ENCODE peak calls at places on chromosome 5, in seven cellular contexts. Z is cardiac fibroblast, Y is fibroblast of lung, K is psoas muscle, S is tibial artery, G is brain microvascular endothelial cell, B is HepG2. R is an unnamed sample.

GRCh38 chr5:78295035-78295961 is 800 bp upstream of the AP3B1 start:
- DNase-seq in K (peak; percentile 60), B (peak; percentile 39), Z (peak; percentile 37), Y (peak; percentile 25), S (peak; percentile 67), G (no peak), R (no peak)

GRCh38 chr5:145324101-145324500 is 511.0 kb downstream of the PRELID2 start:
- DNase-seq in S (no peak), K (no peak), Y (peak; percentile 34), B (no peak), G (no peak), Z (no peak), R (no peak)

GRCh38 chr5:130052752-130053151 is 148.5 kb downstream of the CHSY3 start:
- DNase-seq in S (no peak), Z (no peak), K (no peak), G (no peak), Y (no peak), B (no peak), R (no peak)

GRCh38 chr5:43627028-43627427 is 24.0 kb downstream of the NNT start:
- DNase-seq in Z (peak; percentile 84), B (peak; percentile 70), S (no peak), K (peak; percentile 60), G (peak; percentile 62), Y (peak; percentile 40), R (no peak)

GRCh38 chr5:83031391-83031790 is 45.8 kb downstream of the TMEM167A start:
- DNase-seq in K (no peak), B (no peak), Z (no peak), G (no peak), S (no peak), Y (peak; percentile 45), R (no peak)

GRCh38 chr5:37165761-37166160 is 83.4 kb downstream of the CPLANE1 start:
- DNase-seq in Y (no peak), S (no peak), Z (no peak), K (no peak), G (no peak), B (no peak), R (no peak)

GRCh38 chr5:55982957-55983381 is 11.8 kb downstream of the IL6ST start:
- DNase-seq in S (no peak), G (no peak), K (no peak), Y (no peak), Z (no peak), B (no peak), R (no peak)

GRCh38 chr5:77645158-77645994 is 6.9 kb upstream of the OTP start:
- DNase-seq in G (no peak), B (peak; percentile 13), Y (no peak), Z (no peak), K (no peak), S (no peak), R (no peak)

GRCh38 chr5:108266235-108266634 is 115.7 kb downstream of the FBXL17 start:
- DNase-seq in K (no peak), G (no peak), B (no peak), S (no peak), Z (peak; percentile 38), Y (peak; percentile 30), R (no peak)

GRCh38 chr5:39717186-39717897 is 292.6 kb upstream of the DAB2 start:
- DNase-seq in Y (peak; percentile 15), G (no peak), S (no peak), Z (peak; percentile 67), B (no peak), K (no peak), R (peak; percentile 40)

GRCh38 chr5:10303699-10304170 is 4.0 kb downstream of the CMBL start:
- DNase-seq in K (no peak), S (no peak), G (no peak), Z (no peak), Y (no peak), B (peak; percentile 13), R (no peak)

GRCh38 chr5:160959804-160960203 is 107.8 kb upstream of the ATP10B start:
- DNase-seq in B (no peak), S (no peak), K (no peak), Y (peak; percentile 23), Z (peak; percentile 16), G (no peak), R (no peak)

GRCh38 chr5:95414441-95414840 is 23.3 kb downstream of the FAM81B start:
- DNase-seq in Y (no peak), B (no peak), Z (no peak), K (no peak), S (no peak), G (no peak), R (no peak)

GRCh38 chr5:74499236-74499635 is 141.3 kb downstream of the ENC1 start:
- DNase-seq in K (no peak), S (no peak), Y (no peak), Z (no peak), G (no peak), B (peak; percentile 15), R (no peak)

GRCh38 chr5:168697034-168697720 is 118.0 kb upstream of the PANK3 start:
- DNase-seq in K (no peak), B (no peak), Y (no peak), S (peak; percentile 56), G (no peak), Z (no peak), R (no peak)

GRCh38 chr5:113171520-113171919 is 194.9 kb downstream of the DCP2 start:
- DNase-seq in G (no peak), K (no peak), S (no peak), Y (no peak), Z (no peak), B (no peak), R (no peak)

GRCh38 chr5:74063821-74064598 is 438.0 kb downstream of the ARHGEF28 start:
- DNase-seq in Z (peak; percentile 64), Y (peak; percentile 98), S (no peak), B (peak; percentile 14), K (no peak), G (peak; percentile 85), R (no peak)

GRCh38 chr5:72109625-72110024 is 2.4 kb downstream of the MAP1B start:
- DNase-seq in Z (peak; percentile 55), K (no peak), G (peak; percentile 31), B (no peak), S (peak; percentile 75), Y (peak; percentile 58), R (no peak)

DNA sequence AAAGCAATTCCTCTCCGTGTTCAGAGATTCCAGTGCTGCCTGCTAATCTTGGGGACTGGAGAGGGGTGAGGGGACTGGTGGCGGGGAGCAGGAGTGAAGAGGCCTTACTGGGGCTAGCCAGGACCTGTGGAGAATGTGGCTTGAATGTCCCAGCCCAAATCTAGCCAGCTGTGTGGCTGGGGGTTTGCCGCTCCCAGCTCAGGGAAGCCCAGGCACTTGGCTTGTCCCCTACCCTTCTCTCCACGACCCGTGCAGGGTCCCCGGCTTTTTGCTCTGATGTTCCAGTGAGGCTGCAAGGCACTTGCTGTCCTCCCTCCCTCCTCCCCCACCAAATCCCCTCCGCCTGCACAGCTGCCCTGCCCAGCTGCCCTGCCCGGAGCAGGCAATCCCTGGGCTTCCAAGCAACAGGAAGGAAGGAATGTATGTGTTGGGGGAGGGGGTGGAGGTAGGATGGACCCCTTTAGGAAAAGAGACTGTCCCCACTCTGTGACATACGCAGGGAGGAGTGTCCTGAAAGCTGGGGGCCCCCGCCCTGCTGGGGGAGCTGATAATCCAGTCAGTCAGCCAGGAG is 2.6 kb downstream of the N4BP3 start:
- DNase-seq in S (no peak), B (no peak), K (no peak), Y (no peak), G (no peak), Z (no peak), R (no peak)
- H3K4me3 ChIP-seq in S (no peak overlapping the region), B (no peak overlapping the region), K (peak overlapping the region; percentile 64), Y (no peak overlapping the region), G (no peak overlapping the region), Z (no peak overlapping the region), R (no peak overlapping the region)

DNA sequence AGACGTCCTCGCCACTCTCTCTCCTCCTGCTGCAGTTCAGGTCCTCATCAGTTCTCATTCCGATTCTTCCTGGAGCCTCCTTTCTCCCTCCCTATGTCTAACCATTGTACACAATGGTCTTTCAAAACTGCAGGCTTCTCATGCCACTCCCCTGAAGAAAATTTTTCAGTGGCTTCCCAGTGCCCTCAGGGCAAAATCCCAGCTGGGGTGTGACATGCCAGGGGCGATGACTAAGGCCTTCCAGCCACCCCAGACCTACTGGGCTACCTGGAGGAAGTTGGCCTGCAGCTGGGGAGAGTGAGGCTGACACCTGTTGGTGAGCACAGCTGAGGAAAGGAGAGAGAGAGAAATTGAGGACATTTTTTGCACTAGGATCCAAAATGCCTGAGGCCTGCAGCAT is 65.2 kb downstream of the SREK1 start:
- DNase-seq in G (no peak), S (no peak), B (no peak), Z (no peak), K (no peak), Y (peak; percentile 11), R (no peak)
- TF ChIP-seq CTCF in G (no peak), S (no peak), B (peak; percentile 22), Z (no peak), K (no peak), Y (no peak), R (no peak)

GRCh38 chr5:133969654-133970324 is 1.4 kb upstream of the C5orf15 start:
- DNase-seq in G (no peak), K (no peak), Y (peak; percentile 18), Z (peak; percentile 45), B (peak; percentile 94), S (no peak), R (no peak)
- H3K4me3 ChIP-seq in G (no peak overlapping the region), K (peak overlapping the region; percentile 85), Y (no peak overlapping the region), Z (no peak overlapping the region), B (peak overlapping the region; percentile 93), S (no peak overlapping the region), R (no peak overlapping the region)

DNA sequence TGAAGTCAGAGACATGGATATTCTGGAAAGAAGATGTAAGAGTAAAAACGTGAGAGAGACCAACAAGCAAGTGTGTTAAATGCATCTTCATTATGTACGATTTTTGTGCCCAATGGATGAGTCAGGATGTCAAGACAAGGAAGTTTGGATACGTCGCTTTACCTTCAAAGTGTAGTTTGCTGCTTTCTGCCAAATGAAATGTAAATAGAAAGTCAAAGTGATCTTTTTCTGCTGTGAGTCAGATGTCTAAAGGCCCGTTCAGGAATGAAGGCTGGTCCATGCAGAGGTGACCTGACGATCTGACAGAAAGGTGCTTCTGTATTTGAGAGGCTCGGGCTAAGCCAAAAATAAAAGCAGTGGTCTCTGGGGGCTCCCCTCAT is 273.1 kb upstream of the PIK3R1 start:
- DNase-seq in G (no peak), S (no peak), B (no peak), Z (no peak), Y (peak; percentile 65), K (no peak), R (no peak)
- TF ChIP-seq CTCF in G (no peak), S (no peak), B (no peak), Z (no peak), Y (no peak), K (no peak), R (no peak)

GRCh38 chr5:32163785-32164184 is 10.3 kb downstream of the GOLPH3 start:
- DNase-seq in B (no peak), Y (no peak), Z (no peak), K (no peak), S (no peak), G (no peak), R (no peak)
- H3K4me3 ChIP-seq in B (no peak overlapping the region), Y (no peak overlapping the region), Z (no peak overlapping the region), K (no peak overlapping the region), S (no peak overlapping the region), G (no peak overlapping the region), R (no peak overlapping the region)

R was measured in AG09309.